ENCODE peak calls at places on chromosomes 13 and 19, in six cellular contexts. N is nephron progenitor cell, O is endothelial cell, V is A673, E is AG04449, R is body of pancreas. G is an unnamed sample.

GRCh38 chr13:36745436-36745835 is 71.6 kb downstream of the SERTM1 start:
- DNase-seq in N (no peak), O (no peak), V (no peak), E (no peak), R (no peak), G (no peak)

GRCh38 chr13:110425444-110425780 is 118.3 kb downstream of the COL4A2 start:
- DNase-seq in N (no peak), O (no peak), V (no peak), E (no peak), R (no peak), G (no peak)

GRCh38 chr19:37565370-37565669 is 29.3 kb downstream of the ZNF571 start:
- DNase-seq in N (no peak), O (no peak), V (no peak), E (no peak), R (no peak), G (no peak)

GRCh38 chr13:113769881-113770280 is 10.9 kb downstream of the TMEM255B start:
- DNase-seq in N (no peak), O (no peak), V (no peak), E (no peak), R (no peak), G (no peak)

GRCh38 chr13:112968910-112969691 is at the start of gene MCF2L:
- DNase-seq in N (peak), O (no peak), V (peak), E (no peak), R (peak), G (no peak)

GRCh38 chr13:49302222-49302621 is 54.5 kb downstream of the CDADC1 start:
- DNase-seq in N (no peak), O (no peak), V (no peak), E (no peak), R (no peak), G (no peak)

GRCh38 chr13:111344471-111345191 is 24.2 kb downstream of the TEX29 start:
- DNase-seq in N (peak), O (peak), V (peak), E (peak), R (peak), G (peak)

GRCh38 chr13:59568306-59568705 is 595.4 kb downstream of the DIAPH3 start:
- DNase-seq in N (no peak), O (no peak), V (peak), E (no peak), R (no peak), G (no peak)

GRCh38 chr19:47093841-47094240 is 19.7 kb downstream of the ZC3H4 start:
- DNase-seq in N (peak), O (no peak), V (no peak), E (no peak), R (no peak), G (no peak)

GRCh38 chr13:86881390-86881789 is 789.8 kb upstream of the SLITRK5 start:
- DNase-seq in N (no peak), O (no peak), V (no peak), E (no peak), R (no peak), G (no peak)

GRCh38 chr19:55014714-55015113 is 23.4 kb downstream of the GP6 start:
- DNase-seq in N (no peak), O (no peak), V (no peak), E (no peak), R (no peak), G (no peak)

GRCh38 chr19:14337510-14337909 is 43.7 kb upstream of the ADGRE5 start:
- DNase-seq in N (peak), O (no peak), V (peak), E (no peak), R (peak), G (no peak)

GRCh38 chr19:42129399-42130253 is 2.6 kb downstream of the POU2F2 start:
- DNase-seq in N (no peak), O (no peak), V (no peak), E (no peak), R (no peak), G (no peak)

GRCh38 chr19:35560677-35561076 is 2.8 kb downstream of the ATP4A start:
- DNase-seq in N (no peak), O (no peak), V (no peak), E (no peak), R (peak), G (no peak)

GRCh38 chr19:9498183-9498902 is at the start of gene ZNF560:
- DNase-seq in N (no peak), O (no peak), V (peak), E (no peak), R (no peak), G (peak)

GRCh38 chr13:21641629-21642028 is 29.2 kb upstream of the FGF9 start:
- DNase-seq in N (no peak), O (no peak), V (no peak), E (no peak), R (no peak), G (no peak)

GRCh38 chr13:23679214-23679613 is 109.0 kb downstream of the TNFRSF19 start:
- DNase-seq in N (no peak), O (no peak), V (no peak), E (peak), R (peak), G (peak)

GRCh38 chr19:7897289-7897688 is 6.4 kb upstream of the MAP2K7 start:
- DNase-seq in N (no peak), O (no peak), V (no peak), E (no peak), R (no peak), G (no peak)

GRCh38 chr13:97125051-97125809 is 96.9 kb upstream of the MBNL2 start:
- DNase-seq in N (peak), O (no peak), V (peak), E (no peak), R (peak), G (peak)

GRCh38 chr13:41136396-41137031 is 3.9 kb upstream of the KBTBD6 start:
- DNase-seq in N (no peak), O (no peak), V (no peak), E (no peak), R (no peak), G (no peak)

GRCh38 chr13:26401578-26402021 is 147.7 kb downstream of the CDK8 start:
- DNase-seq in N (no peak), O (no peak), V (no peak), E (no peak), R (no peak), G (no peak)

GRCh38 chr19:47141695-47142094 is 11.1 kb downstream of the SAE1 start:
- DNase-seq in N (no peak), O (no peak), V (no peak), E (no peak), R (no peak), G (no peak)

GRCh38 chr19:6677924-6678689 is 8.1 kb upstream of the TNFSF14 start:
- DNase-seq in N (peak), O (no peak), V (no peak), E (no peak), R (peak), G (no peak)

GRCh38 chr13:99980201-99981114 is 1.1 kb upstream of the ZIC2 start:
- DNase-seq in N (peak), O (peak), V (peak), E (no peak), R (peak), G (no peak)

GRCh38 chr19:3210347-3211017 is 14.0 kb upstream of the CELF5 start:
- DNase-seq in N (peak), O (peak), V (peak), E (no peak), R (peak), G (no peak)

GRCh38 chr19:53771133-53771532 is 53.0 kb downstream of the NLRP12 start:
- DNase-seq in N (no peak), O (no peak), V (no peak), E (no peak), R (no peak), G (no peak)

GRCh38 chr13:74290324-74290773 is 156.1 kb upstream of the KLF12 start:
- DNase-seq in N (no peak), O (no peak), V (peak), E (no peak), R (peak), G (peak)

GRCh38 chr13:20354722-20355121 is 122.6 kb upstream of the GJB6 start:
- DNase-seq in N (no peak), O (no peak), V (no peak), E (no peak), R (no peak), G (no peak)

GRCh38 chr13:85148009-85148408 is 651.2 kb downstream of the SLITRK6 start:
- DNase-seq in N (no peak), O (no peak), V (peak), E (no peak), R (no peak), G (peak)

GRCh38 chr13:91045351-91046034 is 302.0 kb upstream of the MIR17HG start:
- DNase-seq in N (no peak), O (peak), V (peak), E (no peak), R (no peak), G (no peak)

GRCh38 chr13:50441141-50441540 is 402.4 kb downstream of the DLEU7 start:
- DNase-seq in N (no peak), O (no peak), V (no peak), E (peak), R (no peak), G (no peak)

GRCh38 chr13:67023088-67023893 is 206.8 kb downstream of the PCDH9 start:
- DNase-seq in N (no peak), O (peak), V (no peak), E (peak), R (peak), G (peak)

GRCh38 chr13:45238945-45239795 is 38.3 kb upstream of the KCTD4 start:
- DNase-seq in N (no peak), O (no peak), V (no peak), E (no peak), R (no peak), G (peak)

GRCh38 chr19:44745386-44745831 is 3.1 kb upstream of the BCL3 start:
- DNase-seq in N (no peak), O (no peak), V (peak), E (no peak), R (peak), G (no peak)

GRCh38 chr19:56403261-56403660 is 871 bp upstream of the ZNF583 start:
- DNase-seq in N (no peak), O (no peak), V (peak), E (no peak), R (no peak), G (no peak)

GRCh38 chr13:76954568-76954967 is 6.3 kb downstream of the ACOD1 start:
- DNase-seq in N (no peak), O (no peak), V (no peak), E (no peak), R (no peak), G (no peak)

GRCh38 chr19:40659566-40659965 is 30.9 kb downstream of the NUMBL start:
- DNase-seq in N (no peak), O (no peak), V (no peak), E (no peak), R (no peak), G (no peak)

G was measured in non-pigmented ciliary epithelial cell.